ENCODE peak calls at places on chromosome 5, in seven cellular contexts. One of them, this sample, is unnamed.

GRCh38 chr5:108729306-108729645 is 18.4 kb upstream of the FER start:
- DNase-seq in uterus: no peak
- DNase-seq in HepG2: no peak
- DNase-seq in esophagus squamous epithelium: no peak
- DNase-seq in ovary: no peak
- DNase-seq in sigmoid colon: no peak
- DNase-seq in IMR-90: no peak
- DNase-seq in this sample: no peak

GRCh38 chr5:35470866-35471265 is 146.8 kb upstream of the SPEF2 start:
- DNase-seq in esophagus squamous epithelium: no peak
- DNase-seq in IMR-90: peak; percentile 13
- DNase-seq in HepG2: peak; percentile 44
- DNase-seq in sigmoid colon: no peak
- DNase-seq in ovary: no peak
- DNase-seq in uterus: no peak
- DNase-seq in this sample: no peak

GRCh38 chr5:42951847-42952411 is 88.2 kb downstream of the ANXA2R start:
- DNase-seq in sigmoid colon: no peak
- DNase-seq in uterus: peak; percentile 22
- DNase-seq in ovary: peak; percentile 51
- DNase-seq in HepG2: no peak
- DNase-seq in esophagus squamous epithelium: no peak
- DNase-seq in IMR-90: peak; percentile 22
- DNase-seq in this sample: no peak

GRCh38 chr5:100444961-100445360 is 90.2 kb upstream of the FAM174A start:
- DNase-seq in esophagus squamous epithelium: no peak
- DNase-seq in ovary: no peak
- DNase-seq in IMR-90: peak; percentile 23
- DNase-seq in uterus: no peak
- DNase-seq in sigmoid colon: no peak
- DNase-seq in HepG2: no peak
- DNase-seq in this sample: no peak

GRCh38 chr5:161966544-161966943 is 101.0 kb upstream of the GABRG2 start:
- DNase-seq in sigmoid colon: no peak
- DNase-seq in uterus: no peak
- DNase-seq in IMR-90: no peak
- DNase-seq in ovary: no peak
- DNase-seq in HepG2: peak; percentile 3
- DNase-seq in esophagus squamous epithelium: no peak
- DNase-seq in this sample: peak; percentile 19

GRCh38 chr5:80069251-80069650 is 34.1 kb downstream of the THBS4 start:
- DNase-seq in esophagus squamous epithelium: no peak
- DNase-seq in HepG2: no peak
- DNase-seq in IMR-90: no peak
- DNase-seq in uterus: no peak
- DNase-seq in sigmoid colon: no peak
- DNase-seq in ovary: no peak
- DNase-seq in this sample: no peak

GRCh38 chr5:25862276-25862675 is 1176.1 kb downstream of the CDH9 start:
- DNase-seq in uterus: no peak
- DNase-seq in ovary: no peak
- DNase-seq in esophagus squamous epithelium: no peak
- DNase-seq in HepG2: no peak
- DNase-seq in IMR-90: no peak
- DNase-seq in sigmoid colon: no peak
- DNase-seq in this sample: peak; percentile 12

GRCh38 chr5:16690243-16690839 is 73.5 kb upstream of the RETREG1 start:
- DNase-seq in uterus: no peak
- DNase-seq in IMR-90: peak; percentile 51
- DNase-seq in esophagus squamous epithelium: no peak
- DNase-seq in sigmoid colon: no peak
- DNase-seq in ovary: no peak
- DNase-seq in HepG2: peak; percentile 59
- DNase-seq in this sample: peak; percentile 47

GRCh38 chr5:8993031-8993430 is 552.8 kb downstream of the SEMA5A start:
- DNase-seq in ovary: no peak
- DNase-seq in HepG2: no peak
- DNase-seq in sigmoid colon: no peak
- DNase-seq in esophagus squamous epithelium: no peak
- DNase-seq in IMR-90: no peak
- DNase-seq in uterus: no peak
- DNase-seq in this sample: peak; percentile 13

GRCh38 chr5:82004511-82004910 is 32.7 kb downstream of the ATG10 start:
- DNase-seq in ovary: no peak
- DNase-seq in sigmoid colon: no peak
- DNase-seq in esophagus squamous epithelium: no peak
- DNase-seq in uterus: no peak
- DNase-seq in HepG2: no peak
- DNase-seq in IMR-90: peak; percentile 80
- DNase-seq in this sample: no peak

GRCh38 chr5:172746725-172747124 is 24.3 kb downstream of the DUSP1 start:
- DNase-seq in esophagus squamous epithelium: no peak
- DNase-seq in uterus: no peak
- DNase-seq in HepG2: no peak
- DNase-seq in IMR-90: no peak
- DNase-seq in ovary: no peak
- DNase-seq in sigmoid colon: peak; percentile 55
- DNase-seq in this sample: no peak

GRCh38 chr5:37606632-37607248 is 227.6 kb downstream of the WDR70 start:
- DNase-seq in HepG2: no peak
- DNase-seq in uterus: no peak
- DNase-seq in IMR-90: no peak
- DNase-seq in esophagus squamous epithelium: no peak
- DNase-seq in ovary: no peak
- DNase-seq in sigmoid colon: no peak
- DNase-seq in this sample: no peak

GRCh38 chr5:134982230-134982629 is 14.5 kb downstream of the CATSPER3 start:
- DNase-seq in ovary: no peak
- DNase-seq in uterus: no peak
- DNase-seq in sigmoid colon: no peak
- DNase-seq in IMR-90: no peak
- DNase-seq in esophagus squamous epithelium: no peak
- DNase-seq in HepG2: no peak
- DNase-seq in this sample: no peak

GRCh38 chr5:59711316-59711715 is 182.2 kb downstream of the PDE4D start:
- DNase-seq in sigmoid colon: no peak
- DNase-seq in esophagus squamous epithelium: no peak
- DNase-seq in uterus: no peak
- DNase-seq in HepG2: no peak
- DNase-seq in ovary: no peak
- DNase-seq in IMR-90: no peak
- DNase-seq in this sample: no peak

GRCh38 chr5:113153512-113154097 is 177.0 kb downstream of the DCP2 start:
- DNase-seq in IMR-90: peak; percentile 59
- DNase-seq in esophagus squamous epithelium: no peak
- DNase-seq in ovary: no peak
- DNase-seq in uterus: no peak
- DNase-seq in sigmoid colon: no peak
- DNase-seq in HepG2: no peak
- DNase-seq in this sample: no peak

GRCh38 chr5:342501-343460 is 21.3 kb downstream of the AHRR start:
- DNase-seq in ovary: no peak
- DNase-seq in HepG2: no peak
- DNase-seq in IMR-90: no peak
- DNase-seq in esophagus squamous epithelium: no peak
- DNase-seq in uterus: no peak
- DNase-seq in sigmoid colon: no peak
- DNase-seq in this sample: peak; percentile 73

GRCh38 chr5:9524941-9525340 is 20.9 kb downstream of the SEMA5A start:
- DNase-seq in IMR-90: no peak
- DNase-seq in uterus: no peak
- DNase-seq in HepG2: no peak
- DNase-seq in esophagus squamous epithelium: no peak
- DNase-seq in sigmoid colon: no peak
- DNase-seq in ovary: no peak
- DNase-seq in this sample: no peak

GRCh38 chr5:40409600-40409999 is 270.1 kb upstream of the PTGER4 start:
- DNase-seq in IMR-90: no peak
- DNase-seq in esophagus squamous epithelium: no peak
- DNase-seq in HepG2: no peak
- DNase-seq in uterus: no peak
- DNase-seq in sigmoid colon: no peak
- DNase-seq in ovary: no peak
- DNase-seq in this sample: peak; percentile 96

GRCh38 chr5:148443998-148444397 is 60.2 kb downstream of the FBXO38 start:
- DNase-seq in esophagus squamous epithelium: no peak
- DNase-seq in HepG2: peak; percentile 65
- DNase-seq in uterus: no peak
- DNase-seq in sigmoid colon: peak; percentile 66
- DNase-seq in ovary: no peak
- DNase-seq in IMR-90: peak; percentile 78
- DNase-seq in this sample: peak; percentile 71

GRCh38 chr5:145906401-145906800 is 30.0 kb upstream of the SH3RF2 start:
- DNase-seq in uterus: no peak
- DNase-seq in ovary: no peak
- DNase-seq in sigmoid colon: no peak
- DNase-seq in IMR-90: no peak
- DNase-seq in esophagus squamous epithelium: no peak
- DNase-seq in HepG2: no peak
- DNase-seq in this sample: no peak

GRCh38 chr5:58341485-58341884 is 118.4 kb downstream of the PLK2 start:
- DNase-seq in ovary: no peak
- DNase-seq in esophagus squamous epithelium: no peak
- DNase-seq in sigmoid colon: no peak
- DNase-seq in HepG2: no peak
- DNase-seq in uterus: no peak
- DNase-seq in IMR-90: no peak
- DNase-seq in this sample: no peak

GRCh38 chr5:58330781-58331180 is 129.1 kb downstream of the PLK2 start:
- DNase-seq in esophagus squamous epithelium: no peak
- DNase-seq in HepG2: no peak
- DNase-seq in sigmoid colon: no peak
- DNase-seq in ovary: no peak
- DNase-seq in IMR-90: no peak
- DNase-seq in uterus: no peak
- DNase-seq in this sample: no peak

GRCh38 chr5:58334035-58334434 is 125.9 kb downstream of the PLK2 start:
- DNase-seq in ovary: no peak
- DNase-seq in sigmoid colon: no peak
- DNase-seq in esophagus squamous epithelium: no peak
- DNase-seq in IMR-90: no peak
- DNase-seq in uterus: no peak
- DNase-seq in HepG2: no peak
- DNase-seq in this sample: no peak

GRCh38 chr5:58335518-58335917 is 124.4 kb downstream of the PLK2 start:
- DNase-seq in ovary: no peak
- DNase-seq in sigmoid colon: no peak
- DNase-seq in HepG2: no peak
- DNase-seq in uterus: no peak
- DNase-seq in IMR-90: peak; percentile 5
- DNase-seq in esophagus squamous epithelium: no peak
- DNase-seq in this sample: no peak
- TF ChIP-seq CTCF in ovary: no peak
- TF ChIP-seq CTCF in sigmoid colon: no peak
- TF ChIP-seq CTCF in HepG2: no peak
- TF ChIP-seq CTCF in uterus: no peak
- TF ChIP-seq CTCF in IMR-90: no peak
- TF ChIP-seq CTCF in esophagus squamous epithelium: peak; percentile 34
- TF ChIP-seq CTCF in this sample: no peak

DNA sequence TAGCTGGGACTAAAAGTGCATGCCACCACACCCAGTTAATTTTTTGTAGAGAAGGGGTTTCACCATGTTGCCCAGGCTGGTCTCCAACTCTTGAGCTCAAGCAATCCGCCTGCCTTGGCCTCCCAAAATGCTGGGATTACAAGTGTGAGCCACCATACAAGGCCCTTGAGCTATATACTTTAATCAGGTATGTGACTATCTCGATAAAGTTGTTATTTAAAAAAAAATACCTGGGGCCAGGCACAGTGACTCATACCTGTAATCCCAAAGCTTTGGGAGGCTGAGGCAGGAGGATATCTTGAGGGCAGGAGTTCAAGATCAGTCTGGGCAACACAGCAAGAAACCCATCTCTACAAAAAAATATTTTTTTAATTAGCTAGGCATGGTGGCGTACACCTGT is 19.2 kb downstream of the RNF145 start:
- DNase-seq in esophagus squamous epithelium: no peak
- DNase-seq in ovary: no peak
- DNase-seq in sigmoid colon: no peak
- DNase-seq in IMR-90: no peak
- DNase-seq in uterus: no peak
- DNase-seq in HepG2: no peak
- DNase-seq in this sample: no peak
- TF ChIP-seq POLR2A in esophagus squamous epithelium: no peak
- TF ChIP-seq POLR2A in ovary: no peak
- TF ChIP-seq POLR2A in sigmoid colon: no peak
- TF ChIP-seq POLR2A in IMR-90: no peak
- TF ChIP-seq POLR2A in uterus: no peak
- TF ChIP-seq POLR2A in HepG2: no peak
- TF ChIP-seq POLR2A in this sample: no peak

GRCh38 chr5:158522001-158522400 is 577.7 kb downstream of the EBF1 start:
- DNase-seq in sigmoid colon: no peak
- DNase-seq in uterus: no peak
- DNase-seq in esophagus squamous epithelium: no peak
- DNase-seq in HepG2: no peak
- DNase-seq in ovary: no peak
- DNase-seq in IMR-90: peak; percentile 10
- DNase-seq in this sample: peak; percentile 12
- H3K4me3 ChIP-seq in sigmoid colon: no peak overlapping the region
- H3K4me3 ChIP-seq in uterus: no peak overlapping the region
- H3K4me3 ChIP-seq in esophagus squamous epithelium: no peak overlapping the region
- H3K4me3 ChIP-seq in HepG2: no peak overlapping the region
- H3K4me3 ChIP-seq in ovary: no peak overlapping the region
- H3K4me3 ChIP-seq in IMR-90: no peak overlapping the region
- H3K4me3 ChIP-seq in this sample: no peak overlapping the region

GRCh38 chr5:78162253-78162862 is 132.1 kb downstream of the AP3B1 start:
- DNase-seq in IMR-90: peak; percentile 44
- DNase-seq in sigmoid colon: no peak
- DNase-seq in uterus: no peak
- DNase-seq in esophagus squamous epithelium: no peak
- DNase-seq in ovary: no peak
- DNase-seq in HepG2: peak; percentile 13
- DNase-seq in this sample: peak; percentile 58
- TF ChIP-seq CTCF in IMR-90: peak; percentile 58
- TF ChIP-seq CTCF in sigmoid colon: no peak
- TF ChIP-seq CTCF in uterus: no peak
- TF ChIP-seq CTCF in esophagus squamous epithelium: peak; percentile 54
- TF ChIP-seq CTCF in ovary: no peak
- TF ChIP-seq CTCF in HepG2: peak; percentile 56
- TF ChIP-seq CTCF in this sample: peak; percentile 51